ENCODE peak calls at places on chromosome 11, in ten cellular contexts. One of them, this sample, is unnamed.

GRCh38 chr11:12810497-12810896 is 136.3 kb downstream of the TEAD1 start:
- DNase-seq in mesothelial cell of epicardium: no peak
- DNase-seq in HFFc6: no peak
- DNase-seq in lower leg skin: no peak
- DNase-seq in prostate gland: no peak
- DNase-seq in endothelial cell: no peak
- DNase-seq in astrocyte of the spinal cord: peak; percentile 89
- DNase-seq in neural crest cell: no peak
- DNase-seq in Calu3: no peak
- DNase-seq in A549: no peak
- DNase-seq in this sample: no peak

GRCh38 chr11:35963911-35964310 is 20.0 kb downstream of the LDLRAD3 start:
- DNase-seq in mesothelial cell of epicardium: no peak
- DNase-seq in HFFc6: no peak
- DNase-seq in lower leg skin: no peak
- DNase-seq in prostate gland: no peak
- DNase-seq in endothelial cell: no peak
- DNase-seq in astrocyte of the spinal cord: no peak
- DNase-seq in neural crest cell: no peak
- DNase-seq in Calu3: no peak
- DNase-seq in A549: no peak
- DNase-seq in this sample: no peak

GRCh38 chr11:26227311-26227710 is 104.6 kb upstream of the ANO3 start:
- DNase-seq in mesothelial cell of epicardium: no peak
- DNase-seq in HFFc6: peak; percentile 82
- DNase-seq in lower leg skin: no peak
- DNase-seq in prostate gland: no peak
- DNase-seq in endothelial cell: no peak
- DNase-seq in astrocyte of the spinal cord: peak; percentile 83
- DNase-seq in neural crest cell: no peak
- DNase-seq in Calu3: peak; percentile 7
- DNase-seq in A549: peak; percentile 43
- DNase-seq in this sample: no peak

GRCh38 chr11:64250875-64251721 is at the start of gene PLCB3:
- DNase-seq in mesothelial cell of epicardium: no peak
- DNase-seq in HFFc6: no peak
- DNase-seq in lower leg skin: no peak
- DNase-seq in prostate gland: peak; percentile 52
- DNase-seq in endothelial cell: peak; percentile 82
- DNase-seq in astrocyte of the spinal cord: no peak
- DNase-seq in neural crest cell: peak; percentile 72
- DNase-seq in Calu3: peak; percentile 52
- DNase-seq in A549: no peak
- DNase-seq in this sample: no peak

GRCh38 chr11:123640677-123641494 is 13.5 kb downstream of the SCN3B start:
- DNase-seq in mesothelial cell of epicardium: no peak
- DNase-seq in HFFc6: no peak
- DNase-seq in lower leg skin: no peak
- DNase-seq in prostate gland: no peak
- DNase-seq in endothelial cell: peak; percentile 65
- DNase-seq in astrocyte of the spinal cord: peak; percentile 25
- DNase-seq in neural crest cell: peak; percentile 52
- DNase-seq in Calu3: peak; percentile 43
- DNase-seq in A549: peak; percentile 35
- DNase-seq in this sample: no peak

GRCh38 chr11:123173040-123173855 is 21.8 kb downstream of the CLMP start:
- DNase-seq in mesothelial cell of epicardium: no peak
- DNase-seq in HFFc6: peak; percentile 99
- DNase-seq in lower leg skin: no peak
- DNase-seq in prostate gland: no peak
- DNase-seq in endothelial cell: no peak
- DNase-seq in astrocyte of the spinal cord: peak; percentile 97
- DNase-seq in neural crest cell: no peak
- DNase-seq in Calu3: no peak
- DNase-seq in A549: no peak
- DNase-seq in this sample: no peak

GRCh38 chr11:69501891-69502860 is 20.7 kb downstream of the LINC01488 start:
- DNase-seq in mesothelial cell of epicardium: peak; percentile 10
- DNase-seq in HFFc6: no peak
- DNase-seq in lower leg skin: no peak
- DNase-seq in prostate gland: no peak
- DNase-seq in endothelial cell: no peak
- DNase-seq in astrocyte of the spinal cord: no peak
- DNase-seq in neural crest cell: no peak
- DNase-seq in Calu3: no peak
- DNase-seq in A549: no peak
- DNase-seq in this sample: no peak

GRCh38 chr11:13440100-13440855 is 22.7 kb downstream of the BTBD10 start:
- DNase-seq in mesothelial cell of epicardium: no peak
- DNase-seq in HFFc6: peak; percentile 93
- DNase-seq in lower leg skin: peak; percentile 20
- DNase-seq in prostate gland: peak; percentile 33
- DNase-seq in endothelial cell: no peak
- DNase-seq in astrocyte of the spinal cord: peak; percentile 93
- DNase-seq in neural crest cell: no peak
- DNase-seq in Calu3: peak; percentile 29
- DNase-seq in A549: peak; percentile 78
- DNase-seq in this sample: no peak

GRCh38 chr11:130624946-130625345 is 176.5 kb downstream of the ADAMTS15 start:
- DNase-seq in mesothelial cell of epicardium: no peak
- DNase-seq in HFFc6: no peak
- DNase-seq in lower leg skin: no peak
- DNase-seq in prostate gland: no peak
- DNase-seq in endothelial cell: no peak
- DNase-seq in astrocyte of the spinal cord: no peak
- DNase-seq in neural crest cell: no peak
- DNase-seq in Calu3: no peak
- DNase-seq in A549: no peak
- DNase-seq in this sample: no peak

GRCh38 chr11:102437727-102438126 is 14.8 kb downstream of the TMEM123 start:
- DNase-seq in mesothelial cell of epicardium: no peak
- DNase-seq in HFFc6: no peak
- DNase-seq in lower leg skin: no peak
- DNase-seq in prostate gland: no peak
- DNase-seq in endothelial cell: no peak
- DNase-seq in astrocyte of the spinal cord: no peak
- DNase-seq in neural crest cell: no peak
- DNase-seq in Calu3: no peak
- DNase-seq in A549: no peak
- DNase-seq in this sample: no peak

GRCh38 chr11:2298795-2299747 is 2.6 kb downstream of the C11orf21 start:
- DNase-seq in mesothelial cell of epicardium: no peak
- DNase-seq in HFFc6: no peak
- DNase-seq in lower leg skin: peak; percentile 26
- DNase-seq in prostate gland: peak; percentile 58
- DNase-seq in endothelial cell: peak; percentile 49
- DNase-seq in astrocyte of the spinal cord: no peak
- DNase-seq in neural crest cell: no peak
- DNase-seq in Calu3: peak; percentile 69
- DNase-seq in A549: peak; percentile 59
- DNase-seq in this sample: peak; percentile 72

GRCh38 chr11:124718801-124719200 is 20.9 kb upstream of the NRGN start:
- DNase-seq in mesothelial cell of epicardium: no peak
- DNase-seq in HFFc6: no peak
- DNase-seq in lower leg skin: no peak
- DNase-seq in prostate gland: no peak
- DNase-seq in endothelial cell: no peak
- DNase-seq in astrocyte of the spinal cord: no peak
- DNase-seq in neural crest cell: no peak
- DNase-seq in Calu3: no peak
- DNase-seq in A549: no peak
- DNase-seq in this sample: no peak

GRCh38 chr11:34680206-34680605 is 59.3 kb downstream of the EHF start:
- DNase-seq in mesothelial cell of epicardium: no peak
- DNase-seq in HFFc6: no peak
- DNase-seq in lower leg skin: no peak
- DNase-seq in prostate gland: no peak
- DNase-seq in endothelial cell: no peak
- DNase-seq in astrocyte of the spinal cord: no peak
- DNase-seq in neural crest cell: no peak
- DNase-seq in Calu3: no peak
- DNase-seq in A549: peak; percentile 27
- DNase-seq in this sample: no peak

GRCh38 chr11:46553746-46554204 is 40.0 kb downstream of the AMBRA1 start:
- DNase-seq in mesothelial cell of epicardium: no peak
- DNase-seq in HFFc6: peak; percentile 27
- DNase-seq in lower leg skin: no peak
- DNase-seq in prostate gland: no peak
- DNase-seq in endothelial cell: no peak
- DNase-seq in astrocyte of the spinal cord: no peak
- DNase-seq in neural crest cell: no peak
- DNase-seq in Calu3: peak; percentile 49
- DNase-seq in A549: peak; percentile 79
- DNase-seq in this sample: no peak

GRCh38 chr11:115653926-115654325 is 149.7 kb upstream of the CADM1 start:
- DNase-seq in mesothelial cell of epicardium: no peak
- DNase-seq in HFFc6: no peak
- DNase-seq in lower leg skin: no peak
- DNase-seq in prostate gland: peak; percentile 88
- DNase-seq in endothelial cell: no peak
- DNase-seq in astrocyte of the spinal cord: no peak
- DNase-seq in neural crest cell: no peak
- DNase-seq in Calu3: no peak
- DNase-seq in A549: no peak
- DNase-seq in this sample: no peak

GRCh38 chr11:35214792-35215193 is 75.8 kb downstream of the CD44 start:
- DNase-seq in mesothelial cell of epicardium: no peak
- DNase-seq in HFFc6: peak; percentile 91
- DNase-seq in lower leg skin: no peak
- DNase-seq in prostate gland: no peak
- DNase-seq in endothelial cell: no peak
- DNase-seq in astrocyte of the spinal cord: peak; percentile 99
- DNase-seq in neural crest cell: no peak
- DNase-seq in Calu3: peak; percentile 19
- DNase-seq in A549: peak; percentile 46
- DNase-seq in this sample: no peak

GRCh38 chr11:76263166-76263565 is 56.9 kb upstream of the WNT11 start:
- DNase-seq in mesothelial cell of epicardium: no peak
- DNase-seq in HFFc6: no peak
- DNase-seq in lower leg skin: no peak
- DNase-seq in prostate gland: no peak
- DNase-seq in endothelial cell: no peak
- DNase-seq in astrocyte of the spinal cord: no peak
- DNase-seq in neural crest cell: no peak
- DNase-seq in Calu3: no peak
- DNase-seq in A549: no peak
- DNase-seq in this sample: no peak

GRCh38 chr11:3916962-3917361 is 61.5 kb downstream of the STIM1 start:
- DNase-seq in mesothelial cell of epicardium: no peak
- DNase-seq in HFFc6: no peak
- DNase-seq in lower leg skin: peak; percentile 51
- DNase-seq in prostate gland: no peak
- DNase-seq in endothelial cell: no peak
- DNase-seq in astrocyte of the spinal cord: no peak
- DNase-seq in neural crest cell: no peak
- DNase-seq in Calu3: no peak
- DNase-seq in A549: no peak
- DNase-seq in this sample: no peak
- TF ChIP-seq CTCF in mesothelial cell of epicardium: no peak
- TF ChIP-seq CTCF in HFFc6: no peak
- TF ChIP-seq CTCF in lower leg skin: no peak
- TF ChIP-seq CTCF in prostate gland: no peak
- TF ChIP-seq CTCF in endothelial cell: no peak
- TF ChIP-seq CTCF in astrocyte of the spinal cord: no peak
- TF ChIP-seq CTCF in neural crest cell: no peak
- TF ChIP-seq CTCF in Calu3: no peak
- TF ChIP-seq CTCF in A549: no peak
- TF ChIP-seq CTCF in this sample: no peak

GRCh38 chr11:22433517-22433916 is 95.3 kb downstream of the SLC17A6 start:
- DNase-seq in mesothelial cell of epicardium: no peak
- DNase-seq in HFFc6: no peak
- DNase-seq in lower leg skin: no peak
- DNase-seq in prostate gland: no peak
- DNase-seq in endothelial cell: no peak
- DNase-seq in astrocyte of the spinal cord: no peak
- DNase-seq in neural crest cell: no peak
- DNase-seq in Calu3: no peak
- DNase-seq in A549: no peak
- DNase-seq in this sample: no peak

GRCh38 chr11:22430286-22430685 is 92.1 kb downstream of the SLC17A6 start:
- DNase-seq in mesothelial cell of epicardium: no peak
- DNase-seq in HFFc6: no peak
- DNase-seq in lower leg skin: no peak
- DNase-seq in prostate gland: no peak
- DNase-seq in endothelial cell: no peak
- DNase-seq in astrocyte of the spinal cord: no peak
- DNase-seq in neural crest cell: no peak
- DNase-seq in Calu3: no peak
- DNase-seq in A549: no peak
- DNase-seq in this sample: no peak

GRCh38 chr11:22431074-22431473 is 92.9 kb downstream of the SLC17A6 start:
- DNase-seq in mesothelial cell of epicardium: no peak
- DNase-seq in HFFc6: no peak
- DNase-seq in lower leg skin: no peak
- DNase-seq in prostate gland: no peak
- DNase-seq in endothelial cell: no peak
- DNase-seq in astrocyte of the spinal cord: no peak
- DNase-seq in neural crest cell: no peak
- DNase-seq in Calu3: no peak
- DNase-seq in A549: no peak
- DNase-seq in this sample: no peak

GRCh38 chr11:22433066-22433450 is 94.9 kb downstream of the SLC17A6 start:
- DNase-seq in mesothelial cell of epicardium: no peak
- DNase-seq in HFFc6: no peak
- DNase-seq in lower leg skin: no peak
- DNase-seq in prostate gland: no peak
- DNase-seq in endothelial cell: no peak
- DNase-seq in astrocyte of the spinal cord: no peak
- DNase-seq in neural crest cell: no peak
- DNase-seq in Calu3: no peak
- DNase-seq in A549: no peak
- DNase-seq in this sample: no peak

GRCh38 chr11:22432331-22433065 is 94.3 kb downstream of the SLC17A6 start:
- DNase-seq in mesothelial cell of epicardium: no peak
- DNase-seq in HFFc6: no peak
- DNase-seq in lower leg skin: no peak
- DNase-seq in prostate gland: no peak
- DNase-seq in endothelial cell: peak; percentile 75
- DNase-seq in astrocyte of the spinal cord: peak; percentile 58
- DNase-seq in neural crest cell: peak; percentile 35
- DNase-seq in Calu3: no peak
- DNase-seq in A549: no peak
- DNase-seq in this sample: no peak
- TF ChIP-seq CTCF in mesothelial cell of epicardium: no peak
- TF ChIP-seq CTCF in HFFc6: no peak
- TF ChIP-seq CTCF in lower leg skin: no peak
- TF ChIP-seq CTCF in prostate gland: no peak
- TF ChIP-seq CTCF in endothelial cell: no peak
- TF ChIP-seq CTCF in astrocyte of the spinal cord: no peak
- TF ChIP-seq CTCF in neural crest cell: no peak
- TF ChIP-seq CTCF in Calu3: no peak
- TF ChIP-seq CTCF in A549: no peak
- TF ChIP-seq CTCF in this sample: no peak

GRCh38 chr11:14644396-14645246 is 1.0 kb downstream of the PDE3B start:
- DNase-seq in mesothelial cell of epicardium: peak; percentile 21
- DNase-seq in HFFc6: no peak
- DNase-seq in lower leg skin: no peak
- DNase-seq in prostate gland: peak; percentile 25
- DNase-seq in endothelial cell: peak; percentile 44
- DNase-seq in astrocyte of the spinal cord: peak; percentile 29
- DNase-seq in neural crest cell: peak; percentile 35
- DNase-seq in Calu3: peak; percentile 45
- DNase-seq in A549: peak; percentile 28
- DNase-seq in this sample: peak; percentile 73
- TF ChIP-seq CTCF in mesothelial cell of epicardium: no peak
- TF ChIP-seq CTCF in HFFc6: no peak
- TF ChIP-seq CTCF in lower leg skin: no peak
- TF ChIP-seq CTCF in prostate gland: no peak
- TF ChIP-seq CTCF in endothelial cell: no peak
- TF ChIP-seq CTCF in astrocyte of the spinal cord: no peak
- TF ChIP-seq CTCF in neural crest cell: no peak
- TF ChIP-seq CTCF in Calu3: no peak
- TF ChIP-seq CTCF in A549: no peak
- TF ChIP-seq CTCF in this sample: no peak

GRCh38 chr11:22778642-22779041 is 51.0 kb downstream of the SVIP start:
- DNase-seq in mesothelial cell of epicardium: no peak
- DNase-seq in HFFc6: no peak
- DNase-seq in lower leg skin: no peak
- DNase-seq in prostate gland: no peak
- DNase-seq in endothelial cell: no peak
- DNase-seq in astrocyte of the spinal cord: no peak
- DNase-seq in neural crest cell: no peak
- DNase-seq in Calu3: no peak
- DNase-seq in A549: peak; percentile 11
- DNase-seq in this sample: no peak
- TF ChIP-seq CTCF in mesothelial cell of epicardium: no peak
- TF ChIP-seq CTCF in HFFc6: no peak
- TF ChIP-seq CTCF in lower leg skin: no peak
- TF ChIP-seq CTCF in prostate gland: no peak
- TF ChIP-seq CTCF in endothelial cell: no peak
- TF ChIP-seq CTCF in astrocyte of the spinal cord: no peak
- TF ChIP-seq CTCF in neural crest cell: peak; percentile 34
- TF ChIP-seq CTCF in Calu3: no peak
- TF ChIP-seq CTCF in A549: peak; percentile 14
- TF ChIP-seq CTCF in this sample: peak; percentile 32